ENCODE peak calls at places on chromosome 10, in six cellular contexts. One of them, this sample, is unnamed.

GRCh38 chr10:73772280-73773151 is 9.3 kb upstream of the CHCHD1 start:
- DNase-seq in HFFc6: peak
- DNase-seq in nephron progenitor cell: peak
- DNase-seq in AG09319: peak
- DNase-seq in dorsolateral prefrontal cortex: peak
- DNase-seq in PC-3: peak
- DNase-seq in this sample: peak

GRCh38 chr10:124181656-124182055 is 88.3 kb upstream of the CHST15 start:
- DNase-seq in HFFc6: no peak
- DNase-seq in nephron progenitor cell: no peak
- DNase-seq in AG09319: no peak
- DNase-seq in dorsolateral prefrontal cortex: no peak
- DNase-seq in PC-3: no peak
- DNase-seq in this sample: no peak

GRCh38 chr10:131758942-131759315 is 141.9 kb upstream of the PPP2R2D start:
- DNase-seq in HFFc6: no peak
- DNase-seq in nephron progenitor cell: no peak
- DNase-seq in AG09319: no peak
- DNase-seq in dorsolateral prefrontal cortex: no peak
- DNase-seq in PC-3: no peak
- DNase-seq in this sample: no peak

GRCh38 chr10:16832351-16833080 is 15.3 kb upstream of the RSU1 start:
- DNase-seq in HFFc6: peak
- DNase-seq in nephron progenitor cell: no peak
- DNase-seq in AG09319: peak
- DNase-seq in dorsolateral prefrontal cortex: no peak
- DNase-seq in PC-3: peak
- DNase-seq in this sample: no peak

GRCh38 chr10:61751599-61751998 is 88.9 kb downstream of the CABCOCO1 start:
- DNase-seq in HFFc6: no peak
- DNase-seq in nephron progenitor cell: no peak
- DNase-seq in AG09319: no peak
- DNase-seq in dorsolateral prefrontal cortex: no peak
- DNase-seq in PC-3: peak
- DNase-seq in this sample: no peak

GRCh38 chr10:124323145-124323725 is 95.5 kb downstream of the OAT start:
- DNase-seq in HFFc6: no peak
- DNase-seq in nephron progenitor cell: no peak
- DNase-seq in AG09319: no peak
- DNase-seq in dorsolateral prefrontal cortex: no peak
- DNase-seq in PC-3: no peak
- DNase-seq in this sample: no peak

GRCh38 chr10:30432631-30433285 is 1.2 kb upstream of the MAP3K8 start:
- DNase-seq in HFFc6: no peak
- DNase-seq in nephron progenitor cell: no peak
- DNase-seq in AG09319: no peak
- DNase-seq in dorsolateral prefrontal cortex: no peak
- DNase-seq in PC-3: no peak
- DNase-seq in this sample: peak

GRCh38 chr10:42990721-42991441 is 86.0 kb upstream of the RET start:
- DNase-seq in HFFc6: no peak
- DNase-seq in nephron progenitor cell: no peak
- DNase-seq in AG09319: no peak
- DNase-seq in dorsolateral prefrontal cortex: no peak
- DNase-seq in PC-3: no peak
- DNase-seq in this sample: no peak

GRCh38 chr10:119209050-119209735 is 1.8 kb downstream of the GRK5 start:
- DNase-seq in HFFc6: no peak
- DNase-seq in nephron progenitor cell: peak
- DNase-seq in AG09319: no peak
- DNase-seq in dorsolateral prefrontal cortex: peak
- DNase-seq in PC-3: peak
- DNase-seq in this sample: peak

DNA sequence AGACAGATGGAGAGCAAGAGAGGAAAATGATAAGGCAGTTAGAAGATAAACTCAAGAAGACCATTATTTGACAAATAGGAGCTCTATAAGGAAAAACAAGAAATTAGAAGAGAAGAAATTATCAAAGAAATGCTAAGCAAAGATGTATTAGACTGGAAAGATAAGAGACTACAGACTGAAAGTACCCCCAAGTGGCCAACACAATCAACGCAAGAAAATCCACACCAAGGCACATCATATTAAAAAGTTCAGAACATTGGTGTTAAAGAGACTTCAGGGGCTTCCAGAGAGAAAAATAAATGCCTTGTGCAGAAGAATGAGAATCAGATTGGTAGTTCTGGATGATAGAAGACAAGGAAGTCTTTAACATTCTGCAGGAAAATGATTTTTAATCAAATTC is 46.0 kb downstream of the SH2D4B start:
- DNase-seq in HFFc6: no peak
- DNase-seq in nephron progenitor cell: no peak
- DNase-seq in AG09319: no peak
- DNase-seq in dorsolateral prefrontal cortex: no peak
- DNase-seq in PC-3: no peak
- DNase-seq in this sample: no peak
- TF ChIP-seq CTCF in HFFc6: no peak
- TF ChIP-seq CTCF in nephron progenitor cell: no peak
- TF ChIP-seq CTCF in AG09319: no peak
- TF ChIP-seq CTCF in dorsolateral prefrontal cortex: no peak
- TF ChIP-seq CTCF in PC-3: no peak
- TF ChIP-seq CTCF in this sample: no peak

GRCh38 chr10:4763960-4764428 is 62.0 kb upstream of the AKR1E2 start:
- DNase-seq in HFFc6: peak
- DNase-seq in nephron progenitor cell: no peak
- DNase-seq in AG09319: peak
- DNase-seq in dorsolateral prefrontal cortex: no peak
- DNase-seq in PC-3: peak
- DNase-seq in this sample: no peak
- TF ChIP-seq CTCF in HFFc6: peak
- TF ChIP-seq CTCF in nephron progenitor cell: no peak
- TF ChIP-seq CTCF in AG09319: peak
- TF ChIP-seq CTCF in dorsolateral prefrontal cortex: no peak
- TF ChIP-seq CTCF in PC-3: peak
- TF ChIP-seq CTCF in this sample: no peak

DNA sequence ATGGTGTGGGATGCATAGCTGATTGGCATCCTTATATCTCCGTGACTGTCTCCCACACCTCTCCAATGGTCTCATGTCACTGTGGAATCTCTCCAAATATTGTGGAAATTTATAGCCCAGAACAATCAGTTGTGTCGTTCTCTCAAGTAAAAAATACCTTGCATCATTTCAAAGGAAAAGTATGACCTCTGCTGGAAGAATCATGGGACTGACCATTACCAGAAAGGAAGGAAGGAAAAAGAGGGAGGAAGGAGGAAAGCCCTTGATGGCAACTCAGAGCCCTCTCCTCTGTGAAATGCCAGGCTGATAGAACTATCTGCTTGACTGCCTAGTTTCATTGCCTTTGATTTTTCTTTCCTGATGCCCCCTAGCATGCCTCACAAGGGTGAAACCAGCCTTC is 76.3 kb downstream of the FOXI2 start:
- DNase-seq in HFFc6: no peak
- DNase-seq in nephron progenitor cell: no peak
- DNase-seq in AG09319: no peak
- DNase-seq in dorsolateral prefrontal cortex: no peak
- DNase-seq in PC-3: peak
- DNase-seq in this sample: no peak
- TF ChIP-seq CTCF in HFFc6: peak
- TF ChIP-seq CTCF in nephron progenitor cell: peak
- TF ChIP-seq CTCF in AG09319: no peak
- TF ChIP-seq CTCF in dorsolateral prefrontal cortex: peak
- TF ChIP-seq CTCF in PC-3: peak
- TF ChIP-seq CTCF in this sample: no peak

DNA sequence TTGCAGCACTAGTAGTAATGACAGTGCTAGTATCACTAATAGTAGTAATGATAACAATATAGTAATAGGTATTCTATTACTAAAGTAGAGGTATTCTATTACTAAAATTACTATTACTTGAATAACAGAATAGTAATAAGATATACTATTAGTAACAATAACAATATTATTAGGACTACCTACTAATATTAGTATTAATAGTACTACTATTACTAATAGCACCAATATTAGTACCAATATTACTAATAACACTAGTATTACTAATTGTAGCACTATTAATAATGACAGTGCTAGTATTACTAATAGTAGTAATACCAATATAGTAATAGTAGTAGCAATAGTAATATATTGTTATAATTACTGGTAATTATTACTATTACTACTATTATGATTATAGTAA is 24.1 kb downstream of the A1CF start:
- DNase-seq in HFFc6: no peak
- DNase-seq in nephron progenitor cell: no peak
- DNase-seq in AG09319: no peak
- DNase-seq in dorsolateral prefrontal cortex: no peak
- DNase-seq in PC-3: no peak
- DNase-seq in this sample: no peak
- TF ChIP-seq CTCF in HFFc6: no peak
- TF ChIP-seq CTCF in nephron progenitor cell: no peak
- TF ChIP-seq CTCF in AG09319: no peak
- TF ChIP-seq CTCF in dorsolateral prefrontal cortex: no peak
- TF ChIP-seq CTCF in PC-3: no peak
- TF ChIP-seq CTCF in this sample: no peak

DNA sequence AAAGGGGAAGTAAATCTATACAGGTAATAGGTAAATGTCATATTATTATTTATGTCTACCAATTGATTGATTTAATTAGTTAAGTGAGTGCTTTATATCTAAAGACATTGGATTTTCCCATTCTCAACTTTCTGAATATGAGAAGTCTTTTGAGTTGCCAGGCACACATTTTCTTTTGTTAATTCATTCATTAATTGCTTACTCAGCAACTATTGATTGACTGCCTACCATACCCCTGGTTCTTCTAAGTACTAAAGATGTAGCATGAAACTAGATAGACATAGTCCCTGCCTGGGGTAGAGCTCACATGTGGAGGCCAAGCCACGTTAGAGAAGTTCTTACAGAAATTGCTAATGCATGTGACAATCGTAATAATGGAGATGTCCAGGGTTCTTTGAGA is 253.1 kb upstream of the LYZL1 start:
- DNase-seq in HFFc6: no peak
- DNase-seq in nephron progenitor cell: no peak
- DNase-seq in AG09319: no peak
- DNase-seq in dorsolateral prefrontal cortex: no peak
- DNase-seq in PC-3: no peak
- DNase-seq in this sample: no peak
- TF ChIP-seq CTCF in HFFc6: no peak
- TF ChIP-seq CTCF in nephron progenitor cell: no peak
- TF ChIP-seq CTCF in AG09319: no peak
- TF ChIP-seq CTCF in dorsolateral prefrontal cortex: no peak
- TF ChIP-seq CTCF in PC-3: no peak
- TF ChIP-seq CTCF in this sample: no peak

GRCh38 chr10:14949291-14949690 is 4.6 kb downstream of the DCLRE1C start:
- DNase-seq in HFFc6: no peak
- DNase-seq in nephron progenitor cell: no peak
- DNase-seq in AG09319: no peak
- DNase-seq in dorsolateral prefrontal cortex: no peak
- DNase-seq in PC-3: no peak
- DNase-seq in this sample: no peak

GRCh38 chr10:14954934-14955333 is 1.0 kb upstream of the DCLRE1C start:
- DNase-seq in HFFc6: no peak
- DNase-seq in nephron progenitor cell: no peak
- DNase-seq in AG09319: no peak
- DNase-seq in dorsolateral prefrontal cortex: no peak
- DNase-seq in PC-3: no peak
- DNase-seq in this sample: no peak

GRCh38 chr10:14952851-14953451 is 945 bp downstream of the DCLRE1C start:
- DNase-seq in HFFc6: no peak
- DNase-seq in nephron progenitor cell: no peak
- DNase-seq in AG09319: no peak
- DNase-seq in dorsolateral prefrontal cortex: no peak
- DNase-seq in PC-3: no peak
- DNase-seq in this sample: peak

GRCh38 chr10:14954001-14954770 is at the start of gene DCLRE1C:
- DNase-seq in HFFc6: peak
- DNase-seq in nephron progenitor cell: peak
- DNase-seq in AG09319: peak
- DNase-seq in dorsolateral prefrontal cortex: peak
- DNase-seq in PC-3: peak
- DNase-seq in this sample: peak

DNA sequence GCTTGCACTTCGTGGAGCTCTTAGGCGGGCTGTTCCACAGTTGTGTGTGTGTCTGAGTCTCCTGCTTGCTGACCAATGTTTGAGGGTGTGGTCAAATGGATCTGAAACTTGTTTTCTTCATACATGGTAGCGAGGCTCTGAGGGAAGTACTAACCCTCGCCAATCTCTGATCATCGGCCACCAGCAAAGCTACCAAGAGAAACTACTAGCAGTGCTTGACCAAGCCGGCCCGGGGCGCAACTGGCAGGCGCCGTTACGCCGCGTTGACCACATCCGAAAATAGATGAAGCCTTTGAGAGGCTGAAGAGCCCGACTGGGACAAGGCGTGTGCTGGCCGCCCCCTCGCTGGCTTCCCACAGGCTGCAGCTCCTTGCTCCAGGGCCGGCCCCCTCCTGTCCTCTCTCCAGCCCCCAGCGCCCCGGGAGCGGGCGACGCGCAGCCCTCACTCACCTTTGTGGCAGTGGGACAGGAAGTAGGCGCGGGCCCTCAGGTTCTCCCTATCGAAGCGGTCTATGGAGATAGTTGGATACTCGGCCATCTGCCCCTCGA is 370 bp downstream of the DCLRE1C start:
- DNase-seq in HFFc6: peak
- DNase-seq in nephron progenitor cell: peak
- DNase-seq in AG09319: peak
- DNase-seq in dorsolateral prefrontal cortex: peak
- DNase-seq in PC-3: peak
- DNase-seq in this sample: peak
- TF ChIP-seq CTCF in HFFc6: peak
- TF ChIP-seq CTCF in nephron progenitor cell: no peak
- TF ChIP-seq CTCF in AG09319: peak
- TF ChIP-seq CTCF in dorsolateral prefrontal cortex: no peak
- TF ChIP-seq CTCF in PC-3: no peak
- TF ChIP-seq CTCF in this sample: no peak

This sample was measured in ascending aorta.